ENCODE peak calls at places on chromosomes 13 and 19, in four cellular contexts. One of them, this sample, is unnamed. For H3K9me3 and H3K4me1, the result is how much of the 10 kb centered on the place peaks cover.

GRCh38 chr13:73307481-73307880 is 248.7 kb downstream of the KLF5 start:
- DNase-seq in body of pancreas: no peak
- DNase-seq in small intestine: no peak
- DNase-seq in CD8-positive, alpha-beta T cell: no peak
- DNase-seq in this sample: no peak

GRCh38 chr19:36489920-36490415 is 607 bp upstream of the ZNF566 start:
- DNase-seq in body of pancreas: peak
- DNase-seq in small intestine: peak
- DNase-seq in CD8-positive, alpha-beta T cell: peak
- DNase-seq in this sample: peak

GRCh38 chr19:10501971-10502523 is 1.1 kb downstream of the KEAP1 start:
- DNase-seq in body of pancreas: peak
- DNase-seq in small intestine: peak
- DNase-seq in CD8-positive, alpha-beta T cell: peak
- DNase-seq in this sample: no peak

GRCh38 chr19:18879579-18880373 is 16.2 kb downstream of the CERS1 start:
- DNase-seq in body of pancreas: no peak
- DNase-seq in small intestine: peak
- DNase-seq in CD8-positive, alpha-beta T cell: no peak
- DNase-seq in this sample: no peak

GRCh38 chr19:10430505-10431253 is 10.3 kb downstream of the PDE4A start:
- DNase-seq in body of pancreas: peak
- DNase-seq in small intestine: no peak
- DNase-seq in CD8-positive, alpha-beta T cell: no peak
- DNase-seq in this sample: no peak

GRCh38 chr19:18715416-18715815 is 31.9 kb downstream of the CRTC1 start:
- DNase-seq in body of pancreas: no peak
- DNase-seq in small intestine: no peak
- DNase-seq in CD8-positive, alpha-beta T cell: no peak
- DNase-seq in this sample: no peak

GRCh38 chr13:66888698-66889097 is 341.4 kb downstream of the PCDH9 start:
- DNase-seq in body of pancreas: no peak
- DNase-seq in small intestine: no peak
- DNase-seq in CD8-positive, alpha-beta T cell: no peak
- DNase-seq in this sample: no peak

GRCh38 chr19:41377977-41378707 is 1.8 kb downstream of the TMEM91 start:
- DNase-seq in body of pancreas: no peak
- DNase-seq in small intestine: no peak
- DNase-seq in CD8-positive, alpha-beta T cell: no peak
- DNase-seq in this sample: no peak

GRCh38 chr13:29482504-29482903 is 113.0 kb downstream of the SLC7A1 start:
- DNase-seq in body of pancreas: no peak
- DNase-seq in small intestine: no peak
- DNase-seq in CD8-positive, alpha-beta T cell: no peak
- DNase-seq in this sample: no peak

GRCh38 chr19:39568604-39569003 is 28.6 kb upstream of the EID2 start:
- DNase-seq in body of pancreas: no peak
- DNase-seq in small intestine: no peak
- DNase-seq in CD8-positive, alpha-beta T cell: no peak
- DNase-seq in this sample: no peak

GRCh38 chr13:105569816-105570215 is 965.6 kb downstream of the EFNB2 start:
- DNase-seq in body of pancreas: no peak
- DNase-seq in small intestine: no peak
- DNase-seq in CD8-positive, alpha-beta T cell: no peak
- DNase-seq in this sample: no peak

GRCh38 chr19:34336781-34337271 is 28.2 kb upstream of the GPI start:
- DNase-seq in body of pancreas: no peak
- DNase-seq in small intestine: no peak
- DNase-seq in CD8-positive, alpha-beta T cell: peak
- DNase-seq in this sample: peak

GRCh38 chr13:100440756-100441421 is 147.7 kb downstream of the GGACT start:
- DNase-seq in body of pancreas: no peak
- DNase-seq in small intestine: no peak
- DNase-seq in CD8-positive, alpha-beta T cell: no peak
- DNase-seq in this sample: no peak

GRCh38 chr19:48419158-48419920 is 25.9 kb downstream of the GRIN2D start:
- DNase-seq in body of pancreas: no peak
- DNase-seq in small intestine: peak
- DNase-seq in CD8-positive, alpha-beta T cell: peak
- DNase-seq in this sample: peak

GRCh38 chr19:43784251-43784980 is 3.6 kb upstream of the KCNN4 start:
- DNase-seq in body of pancreas: peak
- DNase-seq in small intestine: no peak
- DNase-seq in CD8-positive, alpha-beta T cell: peak
- DNase-seq in this sample: peak

GRCh38 chr13:52922961-52923360 is 74.5 kb upstream of the PCDH8 start:
- DNase-seq in body of pancreas: no peak
- DNase-seq in small intestine: no peak
- DNase-seq in CD8-positive, alpha-beta T cell: no peak
- DNase-seq in this sample: no peak

GRCh38 chr19:41537789-41538188 is 38.2 kb upstream of the CEACAM21 start:
- DNase-seq in body of pancreas: no peak
- DNase-seq in small intestine: peak
- DNase-seq in CD8-positive, alpha-beta T cell: no peak
- DNase-seq in this sample: no peak

GRCh38 chr13:90293793-90294361 is 1053.6 kb upstream of the MIR17HG start:
- DNase-seq in body of pancreas: no peak
- DNase-seq in small intestine: no peak
- DNase-seq in CD8-positive, alpha-beta T cell: no peak
- DNase-seq in this sample: no peak

GRCh38 chr13:57582032-57582431 is 49.5 kb upstream of the PCDH17 start:
- DNase-seq in body of pancreas: no peak
- DNase-seq in small intestine: no peak
- DNase-seq in CD8-positive, alpha-beta T cell: no peak
- DNase-seq in this sample: no peak

GRCh38 chr19:45123440-45123850 is 30.5 kb downstream of the PPP1R37 start:
- DNase-seq in body of pancreas: no peak
- DNase-seq in small intestine: no peak
- DNase-seq in CD8-positive, alpha-beta T cell: no peak
- DNase-seq in this sample: no peak

GRCh38 chr13:35489050-35489449 is 12.6 kb upstream of the MAB21L1 start:
- DNase-seq in body of pancreas: no peak
- DNase-seq in small intestine: no peak
- DNase-seq in CD8-positive, alpha-beta T cell: no peak
- DNase-seq in this sample: no peak

GRCh38 chr19:4721196-4721595 is 2.4 kb downstream of the DPP9 start:
- DNase-seq in body of pancreas: no peak
- DNase-seq in small intestine: no peak
- DNase-seq in CD8-positive, alpha-beta T cell: no peak
- DNase-seq in this sample: no peak

GRCh38 chr19:24159707-24160106 is 72.7 kb downstream of the ZNF254 start:
- DNase-seq in body of pancreas: no peak
- DNase-seq in small intestine: peak
- DNase-seq in CD8-positive, alpha-beta T cell: no peak
- DNase-seq in this sample: no peak
- H3K9me3 ChIP-seq in body of pancreas: under half
- H3K9me3 ChIP-seq in small intestine: under half
- H3K9me3 ChIP-seq in CD8-positive, alpha-beta T cell: under half
- H3K9me3 ChIP-seq in this sample: under half

GRCh38 chr19:31107096-31107495 is 242.1 kb downstream of the TSHZ3 start:
- DNase-seq in body of pancreas: no peak
- DNase-seq in small intestine: no peak
- DNase-seq in CD8-positive, alpha-beta T cell: no peak
- DNase-seq in this sample: no peak
- H3K4me1 ChIP-seq in body of pancreas: under half
- H3K4me1 ChIP-seq in small intestine: under half
- H3K4me1 ChIP-seq in CD8-positive, alpha-beta T cell: under half
- H3K4me1 ChIP-seq in this sample: under half

GRCh38 chr19:28541029-28541428 is 671.9 kb downstream of the UQCRFS1 start:
- DNase-seq in body of pancreas: no peak
- DNase-seq in small intestine: no peak
- DNase-seq in CD8-positive, alpha-beta T cell: no peak
- DNase-seq in this sample: no peak
- H3K27ac ChIP-seq in body of pancreas: no peak
- H3K27ac ChIP-seq in small intestine: no peak
- H3K27ac ChIP-seq in CD8-positive, alpha-beta T cell: no peak
- H3K27ac ChIP-seq in this sample: no peak

GRCh38 chr13:97334690-97335089 is 99.3 kb upstream of the RAP2A start:
- DNase-seq in body of pancreas: no peak
- DNase-seq in small intestine: no peak
- DNase-seq in CD8-positive, alpha-beta T cell: no peak
- DNase-seq in this sample: no peak

GRCh38 chr13:97332725-97333124 is 101.2 kb upstream of the RAP2A start:
- DNase-seq in body of pancreas: no peak
- DNase-seq in small intestine: no peak
- DNase-seq in CD8-positive, alpha-beta T cell: no peak
- DNase-seq in this sample: no peak

GRCh38 chr13:97333983-97334382 is 100.0 kb upstream of the RAP2A start:
- DNase-seq in body of pancreas: no peak
- DNase-seq in small intestine: no peak
- DNase-seq in CD8-positive, alpha-beta T cell: no peak
- DNase-seq in this sample: no peak

GRCh38 chr13:97337985-97338384 is 96.0 kb upstream of the RAP2A start:
- DNase-seq in body of pancreas: no peak
- DNase-seq in small intestine: no peak
- DNase-seq in CD8-positive, alpha-beta T cell: no peak
- DNase-seq in this sample: no peak

GRCh38 chr13:97335488-97336134 is 98.4 kb upstream of the RAP2A start:
- DNase-seq in body of pancreas: no peak
- DNase-seq in small intestine: no peak
- DNase-seq in CD8-positive, alpha-beta T cell: no peak
- DNase-seq in this sample: no peak
- H3K9me3 ChIP-seq in body of pancreas: under half
- H3K9me3 ChIP-seq in small intestine: under half
- H3K9me3 ChIP-seq in CD8-positive, alpha-beta T cell: under half
- H3K9me3 ChIP-seq in this sample: under half

This sample was measured in naive thymus-derived CD4-positive, alpha-beta T cell.